ENCODE peak calls at places on chromosomes 16 and 17, in five cellular contexts. One of them, this sample, is unnamed.

GRCh38 chr17:73058022-73058421 is 34.5 kb downstream of the SLC39A11 start:
- DNase-seq in fibroblast of the aortic adventitia: peak
- DNase-seq in MM.1S: no peak
- DNase-seq in mucosa of descending colon: no peak
- DNase-seq in endothelial cell: no peak
- DNase-seq in this sample: no peak

GRCh38 chr16:68388124-68388523 is 60.2 kb downstream of the SMPD3 start:
- DNase-seq in endothelial cell: no peak
- DNase-seq in fibroblast of the aortic adventitia: no peak
- DNase-seq in MM.1S: no peak
- DNase-seq in mucosa of descending colon: no peak
- DNase-seq in this sample: no peak

GRCh38 chr16:26053889-26054288 is 362.1 kb downstream of the HS3ST4 start:
- DNase-seq in mucosa of descending colon: no peak
- DNase-seq in fibroblast of the aortic adventitia: no peak
- DNase-seq in endothelial cell: no peak
- DNase-seq in MM.1S: no peak
- DNase-seq in this sample: no peak

GRCh38 chr17:69967910-69968411 is 107.1 kb upstream of the KCNJ16 start:
- DNase-seq in MM.1S: no peak
- DNase-seq in mucosa of descending colon: no peak
- DNase-seq in fibroblast of the aortic adventitia: peak
- DNase-seq in endothelial cell: no peak
- DNase-seq in this sample: no peak

GRCh38 chr17:17387017-17387416 is 83.8 kb downstream of the NT5M start:
- DNase-seq in mucosa of descending colon: peak
- DNase-seq in endothelial cell: no peak
- DNase-seq in MM.1S: no peak
- DNase-seq in fibroblast of the aortic adventitia: no peak
- DNase-seq in this sample: no peak

GRCh38 chr16:69040144-69040909 is 65.1 kb upstream of the HAS3 start:
- DNase-seq in endothelial cell: no peak
- DNase-seq in fibroblast of the aortic adventitia: peak
- DNase-seq in MM.1S: no peak
- DNase-seq in mucosa of descending colon: no peak
- DNase-seq in this sample: no peak

GRCh38 chr17:48429156-48429555 is 858 bp downstream of the SKAP1 start:
- DNase-seq in MM.1S: no peak
- DNase-seq in fibroblast of the aortic adventitia: no peak
- DNase-seq in mucosa of descending colon: peak
- DNase-seq in endothelial cell: no peak
- DNase-seq in this sample: no peak

GRCh38 chr17:79374807-79375206 is 236.0 kb downstream of the RBFOX3 start:
- DNase-seq in fibroblast of the aortic adventitia: no peak
- DNase-seq in MM.1S: no peak
- DNase-seq in mucosa of descending colon: no peak
- DNase-seq in endothelial cell: no peak
- DNase-seq in this sample: no peak

GRCh38 chr17:80265205-80266068 is 4.8 kb downstream of the RNF213 start:
- DNase-seq in fibroblast of the aortic adventitia: no peak
- DNase-seq in MM.1S: no peak
- DNase-seq in endothelial cell: no peak
- DNase-seq in mucosa of descending colon: peak
- DNase-seq in this sample: no peak

GRCh38 chr16:67248401-67249177 is at the start of gene SLC9A5:
- DNase-seq in endothelial cell: peak
- DNase-seq in MM.1S: no peak
- DNase-seq in fibroblast of the aortic adventitia: no peak
- DNase-seq in mucosa of descending colon: no peak
- DNase-seq in this sample: peak

GRCh38 chr16:48613061-48613957 is 3.3 kb upstream of the N4BP1 start:
- DNase-seq in MM.1S: peak
- DNase-seq in mucosa of descending colon: peak
- DNase-seq in fibroblast of the aortic adventitia: peak
- DNase-seq in endothelial cell: peak
- DNase-seq in this sample: no peak

GRCh38 chr17:80261159-80261894 is 675 bp downstream of the RNF213 start:
- DNase-seq in endothelial cell: peak
- DNase-seq in fibroblast of the aortic adventitia: peak
- DNase-seq in mucosa of descending colon: peak
- DNase-seq in MM.1S: peak
- DNase-seq in this sample: peak

GRCh38 chr17:61806081-61806828 is 57.1 kb downstream of the BRIP1 start:
- DNase-seq in endothelial cell: no peak
- DNase-seq in mucosa of descending colon: no peak
- DNase-seq in MM.1S: no peak
- DNase-seq in fibroblast of the aortic adventitia: no peak
- DNase-seq in this sample: no peak

GRCh38 chr17:43949777-43950176 is 4.0 kb downstream of the PYY start:
- DNase-seq in MM.1S: no peak
- DNase-seq in fibroblast of the aortic adventitia: peak
- DNase-seq in mucosa of descending colon: no peak
- DNase-seq in endothelial cell: no peak
- DNase-seq in this sample: no peak
- TF ChIP-seq CTCF in MM.1S: no peak
- TF ChIP-seq CTCF in fibroblast of the aortic adventitia: no peak
- TF ChIP-seq CTCF in mucosa of descending colon: no peak
- TF ChIP-seq CTCF in endothelial cell: no peak
- TF ChIP-seq CTCF in this sample: no peak

DNA sequence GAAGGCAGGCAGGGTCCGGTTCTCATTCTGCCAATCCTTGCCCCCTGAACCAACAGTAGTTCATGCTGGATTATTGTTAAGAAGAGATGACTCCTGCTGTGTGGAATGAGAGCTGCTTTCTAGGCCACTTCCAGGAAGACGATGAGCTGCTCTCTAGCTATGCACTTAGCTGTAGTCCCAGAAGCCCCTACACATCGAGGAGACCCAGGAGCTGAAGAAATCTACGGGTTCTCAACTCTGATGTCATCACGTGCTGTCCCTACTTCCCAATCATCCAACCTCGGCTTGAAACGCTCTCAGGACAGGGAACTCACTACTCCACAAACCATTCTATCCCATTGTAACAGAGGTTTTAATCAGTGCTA is 29.0 kb upstream of the EMP2 start:
- DNase-seq in fibroblast of the aortic adventitia: peak
- DNase-seq in MM.1S: no peak
- DNase-seq in mucosa of descending colon: no peak
- DNase-seq in endothelial cell: no peak
- DNase-seq in this sample: no peak
- TF ChIP-seq CTCF in fibroblast of the aortic adventitia: peak
- TF ChIP-seq CTCF in MM.1S: no peak
- TF ChIP-seq CTCF in mucosa of descending colon: no peak
- TF ChIP-seq CTCF in endothelial cell: no peak
- TF ChIP-seq CTCF in this sample: no peak

DNA sequence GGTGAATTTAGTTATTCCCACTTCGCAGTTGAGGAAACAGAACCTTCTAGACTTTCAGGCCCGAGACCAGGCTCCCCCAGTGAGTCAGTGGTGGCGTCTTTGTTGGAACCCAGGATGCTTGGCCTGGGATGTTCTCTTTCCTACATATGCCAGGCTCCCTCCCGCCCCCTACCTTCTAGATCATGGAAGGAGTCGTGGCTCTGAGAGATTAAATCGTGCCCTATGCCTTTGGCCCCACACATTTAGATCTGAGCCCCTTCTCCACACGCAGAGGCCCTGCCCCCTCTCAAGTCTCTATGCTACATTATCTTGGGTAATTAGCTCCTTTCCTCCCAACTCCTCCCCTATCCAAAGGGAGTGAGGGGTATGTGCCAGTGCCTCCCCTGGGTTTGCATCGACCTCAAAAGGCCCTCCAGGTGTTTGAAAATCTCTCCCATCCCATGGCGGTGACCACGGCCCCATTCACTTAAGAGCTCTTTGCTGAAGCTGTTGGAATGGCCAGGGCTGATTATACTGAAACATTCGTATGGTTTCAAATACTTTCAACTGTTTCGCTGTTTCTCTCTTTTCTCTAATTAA is 3.0 kb downstream of the NGFR start:
- DNase-seq in MM.1S: no peak
- DNase-seq in mucosa of descending colon: no peak
- DNase-seq in endothelial cell: peak
- DNase-seq in fibroblast of the aortic adventitia: no peak
- DNase-seq in this sample: no peak
- TF ChIP-seq CTCF in MM.1S: no peak
- TF ChIP-seq CTCF in mucosa of descending colon: no peak
- TF ChIP-seq CTCF in endothelial cell: no peak
- TF ChIP-seq CTCF in fibroblast of the aortic adventitia: no peak
- TF ChIP-seq CTCF in this sample: peak

GRCh38 chr16:81878529-81878928 is 99.4 kb downstream of the PLCG2 start:
- DNase-seq in MM.1S: no peak
- DNase-seq in fibroblast of the aortic adventitia: no peak
- DNase-seq in mucosa of descending colon: no peak
- DNase-seq in endothelial cell: no peak
- DNase-seq in this sample: no peak

GRCh38 chr16:81873221-81873620 is 94.1 kb downstream of the PLCG2 start:
- DNase-seq in mucosa of descending colon: no peak
- DNase-seq in fibroblast of the aortic adventitia: no peak
- DNase-seq in MM.1S: peak
- DNase-seq in endothelial cell: no peak
- DNase-seq in this sample: no peak

GRCh38 chr16:81875461-81875860 is 96.4 kb downstream of the PLCG2 start:
- DNase-seq in mucosa of descending colon: no peak
- DNase-seq in endothelial cell: no peak
- DNase-seq in fibroblast of the aortic adventitia: no peak
- DNase-seq in MM.1S: no peak
- DNase-seq in this sample: no peak

GRCh38 chr16:81876273-81876900 is 97.3 kb downstream of the PLCG2 start:
- DNase-seq in MM.1S: no peak
- DNase-seq in endothelial cell: no peak
- DNase-seq in fibroblast of the aortic adventitia: no peak
- DNase-seq in mucosa of descending colon: no peak
- DNase-seq in this sample: no peak

DNA sequence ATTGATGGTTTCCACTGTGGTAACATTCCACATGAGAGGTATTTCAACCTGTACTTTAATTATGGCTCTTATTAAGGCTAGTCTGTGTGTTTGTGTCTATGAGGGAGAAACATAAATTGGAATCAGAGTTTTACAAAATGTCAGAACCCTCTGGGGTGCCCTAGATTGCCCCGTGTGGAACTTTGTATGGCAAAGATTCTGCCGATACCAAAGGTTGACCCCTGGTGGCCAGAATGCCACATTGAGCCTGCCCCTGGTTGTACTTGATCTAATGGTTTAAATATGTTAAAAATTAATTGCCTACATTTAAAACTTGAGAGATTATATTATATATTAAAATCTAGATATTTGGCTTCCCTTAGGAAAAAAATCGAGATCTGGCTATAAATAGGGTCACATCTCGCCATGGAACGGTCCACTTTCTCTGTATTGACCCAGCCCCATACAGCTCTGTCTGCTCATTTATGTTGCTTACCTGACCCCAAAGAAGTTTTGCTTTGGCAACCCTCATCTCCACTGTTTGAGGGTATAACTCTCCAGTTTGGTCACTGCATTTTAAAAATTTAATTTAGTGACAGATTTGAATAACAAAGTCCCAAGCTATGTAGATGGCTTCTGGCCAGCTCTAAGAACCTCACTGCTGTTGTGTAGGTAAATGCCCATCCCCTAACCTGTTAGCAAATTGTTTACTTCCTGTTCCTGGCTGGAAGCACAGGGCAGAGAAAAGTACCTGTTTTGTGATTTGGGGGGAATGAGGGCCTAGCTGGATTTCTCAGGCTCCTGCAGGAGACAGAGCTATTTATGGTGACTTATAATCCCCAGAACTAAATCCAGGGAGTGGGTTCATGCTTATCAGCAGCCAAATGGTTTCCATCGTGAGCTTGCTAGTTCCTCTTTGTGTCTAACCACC is 95.0 kb downstream of the PLCG2 start:
- DNase-seq in fibroblast of the aortic adventitia: peak
- DNase-seq in MM.1S: peak
- DNase-seq in endothelial cell: peak
- DNase-seq in mucosa of descending colon: peak
- DNase-seq in this sample: peak
- TF ChIP-seq CTCF in fibroblast of the aortic adventitia: peak
- TF ChIP-seq CTCF in MM.1S: peak
- TF ChIP-seq CTCF in endothelial cell: peak
- TF ChIP-seq CTCF in mucosa of descending colon: peak
- TF ChIP-seq CTCF in this sample: peak

GRCh38 chr16:88613911-88614817 is 24.2 kb upstream of the IL17C start:
- DNase-seq in MM.1S: no peak
- DNase-seq in endothelial cell: no peak
- DNase-seq in mucosa of descending colon: no peak
- DNase-seq in fibroblast of the aortic adventitia: no peak
- DNase-seq in this sample: no peak

GRCh38 chr16:88613293-88613692 is 25.1 kb upstream of the IL17C start:
- DNase-seq in MM.1S: no peak
- DNase-seq in mucosa of descending colon: no peak
- DNase-seq in fibroblast of the aortic adventitia: no peak
- DNase-seq in endothelial cell: no peak
- DNase-seq in this sample: no peak

GRCh38 chr16:88608076-88608475 is 30.3 kb upstream of the IL17C start:
- DNase-seq in endothelial cell: no peak
- DNase-seq in MM.1S: no peak
- DNase-seq in fibroblast of the aortic adventitia: no peak
- DNase-seq in mucosa of descending colon: no peak
- DNase-seq in this sample: no peak

GRCh38 chr16:88610080-88610479 is 28.3 kb upstream of the IL17C start:
- DNase-seq in mucosa of descending colon: no peak
- DNase-seq in endothelial cell: no peak
- DNase-seq in MM.1S: no peak
- DNase-seq in fibroblast of the aortic adventitia: no peak
- DNase-seq in this sample: no peak

GRCh38 chr16:88611220-88611821 is 27.1 kb upstream of the IL17C start:
- DNase-seq in endothelial cell: peak
- DNase-seq in mucosa of descending colon: no peak
- DNase-seq in fibroblast of the aortic adventitia: no peak
- DNase-seq in MM.1S: no peak
- DNase-seq in this sample: peak
- TF ChIP-seq CTCF in endothelial cell: no peak
- TF ChIP-seq CTCF in mucosa of descending colon: no peak
- TF ChIP-seq CTCF in fibroblast of the aortic adventitia: no peak
- TF ChIP-seq CTCF in MM.1S: no peak
- TF ChIP-seq CTCF in this sample: no peak

GRCh38 chr17:7490144-7490543 is 6.0 kb downstream of the POLR2A start:
- DNase-seq in fibroblast of the aortic adventitia: no peak
- DNase-seq in mucosa of descending colon: no peak
- DNase-seq in endothelial cell: no peak
- DNase-seq in MM.1S: no peak
- DNase-seq in this sample: no peak

GRCh38 chr17:7486181-7486580 is 2.0 kb downstream of the POLR2A start:
- DNase-seq in fibroblast of the aortic adventitia: peak
- DNase-seq in mucosa of descending colon: no peak
- DNase-seq in endothelial cell: no peak
- DNase-seq in MM.1S: no peak
- DNase-seq in this sample: no peak

GRCh38 chr17:7484067-7484963 is at the start of gene POLR2A:
- DNase-seq in mucosa of descending colon: peak
- DNase-seq in MM.1S: peak
- DNase-seq in endothelial cell: peak
- DNase-seq in fibroblast of the aortic adventitia: peak
- DNase-seq in this sample: peak

GRCh38 chr17:7483238-7484066 is 714 bp upstream of the POLR2A start:
- DNase-seq in MM.1S: peak
- DNase-seq in endothelial cell: peak
- DNase-seq in mucosa of descending colon: peak
- DNase-seq in fibroblast of the aortic adventitia: peak
- DNase-seq in this sample: peak

GRCh38 chr17:7484964-7485377 is 805 bp downstream of the POLR2A start:
- DNase-seq in MM.1S: no peak
- DNase-seq in fibroblast of the aortic adventitia: no peak
- DNase-seq in mucosa of descending colon: no peak
- DNase-seq in endothelial cell: no peak
- DNase-seq in this sample: no peak
- TF ChIP-seq CTCF in MM.1S: peak
- TF ChIP-seq CTCF in fibroblast of the aortic adventitia: peak
- TF ChIP-seq CTCF in mucosa of descending colon: no peak
- TF ChIP-seq CTCF in endothelial cell: no peak
- TF ChIP-seq CTCF in this sample: no peak

This sample was measured in glutamatergic neuron.